ENCODE peak calls at places on chromosomes 4 and X, in seven cellular contexts. One of them, this sample, is unnamed.

GRCh38 chr4:148441986-148442829 is at the start of gene NR3C2:
- DNase-seq in HTR-8/SVneo: peak
- DNase-seq in iPS-NIHi11: peak
- DNase-seq in stimulated activated CD4-positive, alpha-beta T cell treated with anti-CD3 and anti-CD28 coated beads, Interleukin-2, amount 100 ng/mL, for 24 hours: peak
- DNase-seq in HCT116: peak
- DNase-seq in lower lobe of right lung: peak
- DNase-seq in activated CD4-positive, alpha-beta T cell treated with anti-CD3 and anti-CD28 coated beads, Interleukin-2, amount 10 ng/mL, durations not matched to agents 7 days and 5 days: peak
- DNase-seq in this sample: peak

GRCh38 chr4:157739237-157739636 is 433.6 kb downstream of the GASK1B start:
- DNase-seq in activated CD4-positive, alpha-beta T cell treated with anti-CD3 and anti-CD28 coated beads, Interleukin-2, amount 10 ng/mL, durations not matched to agents 7 days and 5 days: no peak
- DNase-seq in stimulated activated CD4-positive, alpha-beta T cell treated with anti-CD3 and anti-CD28 coated beads, Interleukin-2, amount 100 ng/mL, for 24 hours: no peak
- DNase-seq in lower lobe of right lung: no peak
- DNase-seq in HTR-8/SVneo: no peak
- DNase-seq in HCT116: no peak
- DNase-seq in iPS-NIHi11: no peak
- DNase-seq in this sample: no peak

GRCh38 chr4:795726-796119 is 30.2 kb downstream of the CPLX1 start:
- DNase-seq in activated CD4-positive, alpha-beta T cell treated with anti-CD3 and anti-CD28 coated beads, Interleukin-2, amount 10 ng/mL, durations not matched to agents 7 days and 5 days: no peak
- DNase-seq in HTR-8/SVneo: no peak
- DNase-seq in HCT116: no peak
- DNase-seq in stimulated activated CD4-positive, alpha-beta T cell treated with anti-CD3 and anti-CD28 coated beads, Interleukin-2, amount 100 ng/mL, for 24 hours: no peak
- DNase-seq in iPS-NIHi11: no peak
- DNase-seq in lower lobe of right lung: peak
- DNase-seq in this sample: no peak

GRCh38 chr4:14415146-14415545 is 587.1 kb upstream of the CPEB2 start:
- DNase-seq in iPS-NIHi11: peak
- DNase-seq in HTR-8/SVneo: no peak
- DNase-seq in HCT116: no peak
- DNase-seq in activated CD4-positive, alpha-beta T cell treated with anti-CD3 and anti-CD28 coated beads, Interleukin-2, amount 10 ng/mL, durations not matched to agents 7 days and 5 days: no peak
- DNase-seq in lower lobe of right lung: no peak
- DNase-seq in stimulated activated CD4-positive, alpha-beta T cell treated with anti-CD3 and anti-CD28 coated beads, Interleukin-2, amount 100 ng/mL, for 24 hours: no peak
- DNase-seq in this sample: no peak

GRCh38 chr4:123746981-123747380 is 350.4 kb downstream of the SPRY1 start:
- DNase-seq in HTR-8/SVneo: no peak
- DNase-seq in iPS-NIHi11: no peak
- DNase-seq in lower lobe of right lung: no peak
- DNase-seq in activated CD4-positive, alpha-beta T cell treated with anti-CD3 and anti-CD28 coated beads, Interleukin-2, amount 10 ng/mL, durations not matched to agents 7 days and 5 days: no peak
- DNase-seq in HCT116: no peak
- DNase-seq in stimulated activated CD4-positive, alpha-beta T cell treated with anti-CD3 and anti-CD28 coated beads, Interleukin-2, amount 100 ng/mL, for 24 hours: no peak
- DNase-seq in this sample: no peak

GRCh38 chr4:60201052-60201673 is 999.0 kb upstream of the ADGRL3 start:
- DNase-seq in stimulated activated CD4-positive, alpha-beta T cell treated with anti-CD3 and anti-CD28 coated beads, Interleukin-2, amount 100 ng/mL, for 24 hours: peak
- DNase-seq in lower lobe of right lung: peak
- DNase-seq in HTR-8/SVneo: peak
- DNase-seq in activated CD4-positive, alpha-beta T cell treated with anti-CD3 and anti-CD28 coated beads, Interleukin-2, amount 10 ng/mL, durations not matched to agents 7 days and 5 days: peak
- DNase-seq in HCT116: peak
- DNase-seq in iPS-NIHi11: peak
- DNase-seq in this sample: peak

GRCh38 chrX:45807572-45808425 is 607.1 kb upstream of the DIPK2B start:
- DNase-seq in HTR-8/SVneo: peak
- DNase-seq in stimulated activated CD4-positive, alpha-beta T cell treated with anti-CD3 and anti-CD28 coated beads, Interleukin-2, amount 100 ng/mL, for 24 hours: no peak
- DNase-seq in iPS-NIHi11: no peak
- DNase-seq in activated CD4-positive, alpha-beta T cell treated with anti-CD3 and anti-CD28 coated beads, Interleukin-2, amount 10 ng/mL, durations not matched to agents 7 days and 5 days: peak
- DNase-seq in HCT116: no peak
- DNase-seq in lower lobe of right lung: no peak
- DNase-seq in this sample: no peak

GRCh38 chrX:144219035-144219434 is 335.2 kb downstream of the UBE2NL start:
- DNase-seq in HCT116: no peak
- DNase-seq in iPS-NIHi11: peak
- DNase-seq in lower lobe of right lung: peak
- DNase-seq in stimulated activated CD4-positive, alpha-beta T cell treated with anti-CD3 and anti-CD28 coated beads, Interleukin-2, amount 100 ng/mL, for 24 hours: no peak
- DNase-seq in activated CD4-positive, alpha-beta T cell treated with anti-CD3 and anti-CD28 coated beads, Interleukin-2, amount 10 ng/mL, durations not matched to agents 7 days and 5 days: no peak
- DNase-seq in HTR-8/SVneo: no peak
- DNase-seq in this sample: no peak

GRCh38 chr4:100876546-100876945 is 358.7 kb upstream of the EMCN start:
- DNase-seq in HTR-8/SVneo: no peak
- DNase-seq in HCT116: no peak
- DNase-seq in lower lobe of right lung: no peak
- DNase-seq in iPS-NIHi11: no peak
- DNase-seq in activated CD4-positive, alpha-beta T cell treated with anti-CD3 and anti-CD28 coated beads, Interleukin-2, amount 10 ng/mL, durations not matched to agents 7 days and 5 days: no peak
- DNase-seq in stimulated activated CD4-positive, alpha-beta T cell treated with anti-CD3 and anti-CD28 coated beads, Interleukin-2, amount 100 ng/mL, for 24 hours: no peak
- DNase-seq in this sample: no peak

GRCh38 chr4:156805696-156806095 is 165.9 kb downstream of the PDGFC start:
- DNase-seq in lower lobe of right lung: no peak
- DNase-seq in HTR-8/SVneo: no peak
- DNase-seq in activated CD4-positive, alpha-beta T cell treated with anti-CD3 and anti-CD28 coated beads, Interleukin-2, amount 10 ng/mL, durations not matched to agents 7 days and 5 days: no peak
- DNase-seq in HCT116: no peak
- DNase-seq in iPS-NIHi11: peak
- DNase-seq in stimulated activated CD4-positive, alpha-beta T cell treated with anti-CD3 and anti-CD28 coated beads, Interleukin-2, amount 100 ng/mL, for 24 hours: no peak
- DNase-seq in this sample: no peak

GRCh38 chr4:168656055-168656660 is 159.3 kb downstream of the PALLD start:
- DNase-seq in HCT116: no peak
- DNase-seq in iPS-NIHi11: no peak
- DNase-seq in lower lobe of right lung: no peak
- DNase-seq in HTR-8/SVneo: peak
- DNase-seq in activated CD4-positive, alpha-beta T cell treated with anti-CD3 and anti-CD28 coated beads, Interleukin-2, amount 10 ng/mL, durations not matched to agents 7 days and 5 days: no peak
- DNase-seq in stimulated activated CD4-positive, alpha-beta T cell treated with anti-CD3 and anti-CD28 coated beads, Interleukin-2, amount 100 ng/mL, for 24 hours: no peak
- DNase-seq in this sample: no peak

GRCh38 chrX:48736303-48736702 is 25.2 kb upstream of the GLOD5 start:
- DNase-seq in iPS-NIHi11: no peak
- DNase-seq in HTR-8/SVneo: no peak
- DNase-seq in stimulated activated CD4-positive, alpha-beta T cell treated with anti-CD3 and anti-CD28 coated beads, Interleukin-2, amount 100 ng/mL, for 24 hours: no peak
- DNase-seq in HCT116: no peak
- DNase-seq in activated CD4-positive, alpha-beta T cell treated with anti-CD3 and anti-CD28 coated beads, Interleukin-2, amount 10 ng/mL, durations not matched to agents 7 days and 5 days: no peak
- DNase-seq in lower lobe of right lung: no peak
- DNase-seq in this sample: no peak

GRCh38 chrX:45485682-45486081 is 285.0 kb upstream of the DIPK2B start:
- DNase-seq in activated CD4-positive, alpha-beta T cell treated with anti-CD3 and anti-CD28 coated beads, Interleukin-2, amount 10 ng/mL, durations not matched to agents 7 days and 5 days: no peak
- DNase-seq in HTR-8/SVneo: no peak
- DNase-seq in stimulated activated CD4-positive, alpha-beta T cell treated with anti-CD3 and anti-CD28 coated beads, Interleukin-2, amount 100 ng/mL, for 24 hours: no peak
- DNase-seq in lower lobe of right lung: no peak
- DNase-seq in HCT116: no peak
- DNase-seq in iPS-NIHi11: no peak
- DNase-seq in this sample: no peak

This sample was measured in B cell.